ENCODE peak calls at places on chromosome 7, in nine cellular contexts. T is heart right ventricle, C is HFFc6, M is AG04449, S is endothelial cell, I is WTC11, O is AG09309, B is astrocyte of the cerebellum, H is RWPE1. J is an unnamed sample.

GRCh38 chr7:157516911-157517781 is 180.3 kb downstream of the DNAJB6 start:
- DNase-seq in T (no peak), H (no peak), I (no peak), S (no peak), M (no peak), B (no peak), O (no peak), C (no peak), J (no peak)

GRCh38 chr7:77538186-77538907 is 1.3 kb downstream of the PTPN12 start:
- DNase-seq in I (peak), B (peak), M (peak), H (peak), T (peak), O (peak), C (peak), S (peak), J (peak)

GRCh38 chr7:79461660-79462059 is 8.2 kb upstream of the MAGI2 start:
- DNase-seq in H (peak), S (no peak), O (no peak), I (no peak), M (peak), C (peak), T (no peak), B (no peak), J (peak)

GRCh38 chr7:3771906-3772305 is 470.9 kb downstream of the SDK1 start:
- DNase-seq in M (no peak), T (no peak), H (no peak), S (no peak), I (no peak), B (no peak), O (no peak), C (no peak), J (no peak)

GRCh38 chr7:106480161-106480579 is 180.8 kb downstream of the CCDC71L start:
- DNase-seq in C (no peak), B (no peak), M (no peak), S (no peak), T (no peak), I (no peak), H (no peak), O (no peak), J (no peak)

GRCh38 chr7:127713758-127714157 is 61.8 kb downstream of the SND1 start:
- DNase-seq in T (no peak), M (no peak), C (no peak), H (no peak), O (no peak), I (no peak), S (no peak), B (no peak), J (no peak)

GRCh38 chr7:94297397-94297838 is 97.3 kb upstream of the COL1A2 start:
- DNase-seq in B (peak), C (peak), O (peak), T (peak), I (no peak), M (peak), S (no peak), H (peak), J (peak)

GRCh38 chr7:102841290-102841689 is 71.5 kb upstream of the LRRC17 start:
- DNase-seq in S (no peak), C (no peak), T (no peak), H (no peak), O (no peak), I (no peak), B (peak), M (no peak), J (no peak)

GRCh38 chr7:139619367-139619657 is 95.8 kb downstream of the CLEC2L start:
- DNase-seq in I (no peak), M (peak), C (peak), T (no peak), B (peak), O (peak), H (peak), S (no peak), J (peak)

GRCh38 chr7:137717811-137718271 is 128.9 kb downstream of the DGKI start:
- DNase-seq in H (no peak), B (peak), I (no peak), T (peak), S (no peak), O (no peak), M (no peak), C (no peak), J (no peak)

GRCh38 chr7:18508441-18509427 is 13.2 kb downstream of the HDAC9 start:
- DNase-seq in C (peak), O (peak), I (no peak), M (peak), T (peak), S (no peak), B (peak), H (peak), J (peak)

GRCh38 chr7:141585592-141586510 is 34.6 kb downstream of the AGK start:
- DNase-seq in T (no peak), B (peak), H (peak), M (peak), I (no peak), C (peak), S (no peak), O (peak), J (peak)

GRCh38 chr7:51307811-51308737 is 8.5 kb downstream of the COBL start:
- DNase-seq in I (no peak), T (no peak), H (no peak), B (no peak), O (no peak), C (no peak), M (no peak), S (no peak), J (no peak)

GRCh38 chr7:142788303-142789286 is 17.8 kb downstream of the PRSS2 start:
- DNase-seq in C (no peak), O (no peak), H (no peak), I (no peak), B (no peak), M (no peak), S (no peak), T (no peak), J (no peak)

GRCh38 chr7:75967573-75967997 is 26.8 kb downstream of the TMEM120A start:
- DNase-seq in S (peak), O (no peak), B (no peak), H (no peak), M (no peak), T (peak), I (no peak), C (no peak), J (no peak)

GRCh38 chr7:41942468-41943097 is 239.7 kb upstream of the INHBA start:
- DNase-seq in C (no peak), B (no peak), M (no peak), S (no peak), H (no peak), T (no peak), O (no peak), I (no peak), J (no peak)

GRCh38 chr7:13293264-13294002 is 606.0 kb downstream of the ARL4A start:
- DNase-seq in S (no peak), C (no peak), I (no peak), M (no peak), O (no peak), T (no peak), H (no peak), B (peak), J (no peak)

GRCh38 chr7:135659159-135659837 is 3.0 kb upstream of the STMP1 start:
- DNase-seq in O (no peak), H (no peak), T (no peak), I (no peak), B (no peak), C (no peak), M (no peak), S (no peak), J (no peak)

GRCh38 chr7:127393370-127394058 is 1.0 kb upstream of the ZNF800 start:
- DNase-seq in M (no peak), I (peak), B (no peak), H (no peak), C (no peak), O (no peak), T (peak), S (no peak), J (no peak)

GRCh38 chr7:100882769-100883526 is 6.6 kb downstream of the UFSP1 start:
- DNase-seq in S (no peak), T (no peak), M (no peak), B (no peak), I (no peak), C (no peak), O (no peak), H (no peak), J (no peak)

GRCh38 chr7:129872054-129872453 is 80.7 kb downstream of the UBE2H start:
- DNase-seq in I (no peak), S (no peak), H (no peak), M (no peak), C (no peak), T (no peak), O (no peak), B (no peak), J (no peak)

GRCh38 chr7:31890198-31890597 is 180.0 kb downstream of the PDE1C start:
- DNase-seq in S (no peak), C (no peak), H (peak), I (no peak), O (no peak), B (no peak), T (no peak), M (no peak), J (no peak)

GRCh38 chr7:132255084-132255483 is 321.2 kb downstream of the PLXNA4 start:
- DNase-seq in H (no peak), O (no peak), C (no peak), M (no peak), B (no peak), S (no peak), T (no peak), I (no peak), J (no peak)

GRCh38 chr7:133053321-133053891 is 28.5 kb downstream of the CHCHD3 start:
- DNase-seq in I (no peak), M (peak), O (peak), S (no peak), B (peak), C (peak), T (peak), H (peak), J (peak)

GRCh38 chr7:157529768-157530560 is 193.2 kb downstream of the DNAJB6 start:
- DNase-seq in C (no peak), S (no peak), I (peak), T (no peak), B (no peak), M (no peak), O (no peak), H (no peak), J (no peak)

GRCh38 chr7:130363156-130363847 is 17.0 kb upstream of the CPA1 start:
- DNase-seq in H (peak), M (peak), I (no peak), T (no peak), C (peak), B (peak), S (no peak), O (peak), J (peak)

GRCh38 chr7:143074141-143074540 is 22.0 kb downstream of the OR6V1 start:
- DNase-seq in I (no peak), O (no peak), M (no peak), B (no peak), T (no peak), H (no peak), C (no peak), S (no peak), J (no peak)

GRCh38 chr7:138937484-138937883 is 43.7 kb downstream of the KIAA1549 start:
- DNase-seq in I (no peak), M (no peak), O (no peak), T (no peak), B (no peak), C (no peak), H (no peak), S (no peak), J (no peak)

GRCh38 chr7:38107486-38107893 is 70.6 kb upstream of the STARD3NL start:
- DNase-seq in T (peak), B (peak), M (no peak), C (peak), H (peak), O (no peak), S (peak), I (peak), J (no peak)

GRCh38 chr7:15801565-15801964 is 115.1 kb upstream of the MEOX2 start:
- DNase-seq in M (peak), S (no peak), C (peak), H (no peak), T (peak), B (peak), I (no peak), O (peak), J (no peak)

GRCh38 chr7:50577569-50577968 is 12.4 kb upstream of the DDC start:
- DNase-seq in H (no peak), I (no peak), C (no peak), S (no peak), T (no peak), M (no peak), B (no peak), O (no peak), J (no peak)

GRCh38 chr7:100681491-100682227 is 8.1 kb downstream of the GNB2 start:
- DNase-seq in T (no peak), I (no peak), H (no peak), C (no peak), M (no peak), S (no peak), O (no peak), B (no peak), J (no peak)

GRCh38 chr7:137967143-137968018 is 34.5 kb downstream of the CREB3L2 start:
- DNase-seq in H (no peak), B (no peak), O (no peak), I (no peak), M (no peak), C (no peak), S (no peak), T (no peak), J (no peak)

GRCh38 chr7:137670521-137671064 is 176.2 kb downstream of the DGKI start:
- DNase-seq in T (no peak), I (no peak), H (peak), M (no peak), O (no peak), B (no peak), S (no peak), C (peak), J (no peak)

GRCh38 chr7:11261470-11261869 is 287.8 kb downstream of the PHF14 start:
- DNase-seq in M (no peak), S (no peak), C (no peak), O (no peak), T (no peak), I (no peak), H (no peak), B (no peak), J (no peak)

DNA sequence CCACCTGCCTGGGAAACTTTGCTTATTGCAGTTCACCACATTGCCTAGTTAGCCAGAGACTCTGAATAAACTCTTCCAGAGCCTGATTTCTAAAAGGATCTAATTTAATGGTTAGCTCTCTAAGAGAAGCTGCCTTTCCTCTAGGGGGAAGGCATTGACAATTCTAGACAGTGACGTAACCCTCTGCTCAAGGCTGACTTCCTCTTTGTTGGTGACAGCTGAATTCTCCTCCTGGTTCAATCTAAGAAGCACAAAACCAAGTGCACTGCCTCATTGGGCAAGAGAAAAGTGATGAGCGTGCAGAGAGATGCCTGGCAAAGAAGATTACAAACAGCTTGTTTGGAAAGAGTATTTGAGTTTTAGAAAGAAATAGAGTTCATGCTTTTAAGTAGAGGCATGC is 102.7 kb downstream of the MACC1 start:
- DNase-seq in B (no peak), H (no peak), O (no peak), C (no peak), I (no peak), S (no peak), M (no peak), T (peak), J (no peak)
- TF ChIP-seq CTCF in B (no peak), H (no peak), O (no peak), C (no peak), I (no peak), S (no peak), M (no peak), T (no peak), J (no peak)

GRCh38 chr7:35648367-35648766 is 46.6 kb downstream of the HERPUD2 start:
- DNase-seq in S (no peak), H (no peak), M (no peak), O (no peak), I (no peak), C (no peak), T (no peak), B (no peak), J (no peak)

GRCh38 chr7:35646289-35647033 is 48.5 kb downstream of the HERPUD2 start:
- DNase-seq in M (no peak), I (no peak), S (no peak), C (no peak), O (no peak), T (no peak), H (no peak), B (no peak), J (no peak)

GRCh38 chr7:35645691-35646090 is 49.2 kb downstream of the HERPUD2 start:
- DNase-seq in I (no peak), O (no peak), C (no peak), S (no peak), B (no peak), M (no peak), T (no peak), H (no peak), J (no peak)

GRCh38 chr7:35649711-35650110 is 45.2 kb downstream of the HERPUD2 start:
- DNase-seq in B (no peak), C (no peak), I (no peak), S (no peak), M (no peak), H (no peak), O (no peak), T (no peak), J (no peak)

DNA sequence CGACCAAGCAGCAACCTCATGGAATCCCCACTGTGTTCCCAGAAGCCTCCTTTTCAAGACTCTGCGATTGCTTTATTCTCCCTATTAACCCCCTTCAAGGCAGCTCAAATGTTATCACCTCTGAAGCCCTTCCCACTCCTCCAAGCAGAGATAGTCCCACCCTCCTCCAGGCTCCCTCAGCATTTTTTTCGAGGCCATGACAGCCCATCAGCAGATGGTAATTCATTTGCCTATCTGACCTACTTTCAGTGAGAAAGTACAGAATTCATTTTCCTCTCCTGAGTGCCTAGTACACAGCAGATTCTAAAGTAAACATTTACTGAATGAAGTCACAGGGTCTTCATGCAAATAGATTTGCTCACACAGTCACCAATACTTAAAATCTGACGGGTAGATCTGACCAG is 47.8 kb downstream of the HERPUD2 start:
- DNase-seq in I (no peak), S (peak), T (peak), O (no peak), M (no peak), C (no peak), H (no peak), B (no peak), J (no peak)
- TF ChIP-seq CTCF in I (no peak), S (no peak), T (no peak), O (no peak), M (no peak), C (no peak), H (no peak), B (no peak), J (no peak)

GRCh38 chr7:24715171-24715570 is 42.1 kb downstream of the GSDME start:
- DNase-seq in I (no peak), O (no peak), H (no peak), S (no peak), T (no peak), C (no peak), M (no peak), B (no peak), J (no peak)
- TF ChIP-seq CTCF in I (no peak), O (no peak), H (no peak), S (no peak), T (no peak), C (no peak), M (no peak), B (no peak), J (no peak)

GRCh38 chr7:2247141-2247985 is 5.3 kb downstream of the NUDT1 start:
- DNase-seq in S (peak), C (no peak), H (no peak), B (no peak), T (no peak), M (no peak), O (no peak), I (peak), J (no peak)

GRCh38 chr7:2245883-2246679 is 4.1 kb downstream of the NUDT1 start:
- DNase-seq in C (no peak), O (no peak), B (no peak), I (no peak), S (no peak), T (no peak), H (no peak), M (no peak), J (no peak)

GRCh38 chr7:2251841-2252771 is 10.1 kb downstream of the NUDT1 start:
- DNase-seq in I (no peak), C (no peak), B (no peak), T (no peak), O (no peak), H (no peak), S (no peak), M (no peak), J (no peak)

GRCh38 chr7:2249744-2250323 is 7.8 kb downstream of the NUDT1 start:
- DNase-seq in T (no peak), H (no peak), S (no peak), O (no peak), B (no peak), I (no peak), M (no peak), C (no peak), J (no peak)

GRCh38 chr7:2248984-2249694 is 7.1 kb downstream of the NUDT1 start:
- DNase-seq in B (peak), T (peak), H (peak), M (peak), S (no peak), I (no peak), C (peak), O (peak), J (peak)
- TF ChIP-seq CTCF in B (peak), T (no peak), H (no peak), M (peak), S (no peak), I (no peak), C (peak), O (no peak), J (peak)

GRCh38 chr7:14446231-14446630 is 456.3 kb downstream of the DGKB start:
- DNase-seq in I (no peak), B (no peak), T (no peak), S (no peak), M (no peak), C (no peak), O (no peak), H (no peak), J (no peak)

GRCh38 chr7:14449291-14449690 is 453.3 kb downstream of the DGKB start:
- DNase-seq in C (no peak), O (no peak), H (no peak), T (no peak), M (no peak), B (no peak), S (no peak), I (no peak), J (no peak)

GRCh38 chr7:14446829-14447228 is 455.7 kb downstream of the DGKB start:
- DNase-seq in I (peak), O (no peak), C (no peak), T (no peak), H (no peak), S (no peak), M (no peak), B (no peak), J (no peak)
- TF ChIP-seq CTCF in I (no peak), O (no peak), C (no peak), T (no peak), H (no peak), S (no peak), M (no peak), B (no peak), J (no peak)

DNA sequence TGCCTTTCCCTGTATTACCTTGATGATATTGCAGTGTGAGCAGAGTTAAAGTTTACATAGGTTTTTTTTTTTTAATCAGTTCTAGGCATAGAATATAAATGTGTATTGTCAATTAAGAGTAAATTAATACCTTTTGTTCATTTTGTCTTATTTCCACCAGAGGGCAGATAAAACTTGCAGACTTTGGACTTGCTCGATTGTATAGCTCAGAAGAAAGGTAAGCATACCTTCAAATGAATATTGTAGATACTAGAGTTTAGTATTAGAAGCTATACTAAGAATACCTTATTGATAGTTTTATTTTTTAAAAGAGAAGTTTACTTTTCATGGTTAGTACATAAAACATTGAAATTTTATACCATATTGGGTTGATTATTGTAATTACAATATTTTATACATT is 86.8 kb downstream of the MPLKIP start:
- DNase-seq in T (no peak), B (no peak), M (no peak), I (no peak), S (no peak), C (no peak), O (no peak), H (no peak), J (no peak)
- TF ChIP-seq CTCF in T (no peak), B (no peak), M (no peak), I (no peak), S (peak), C (peak), O (peak), H (peak), J (no peak)

GRCh38 chr7:73839743-73840714 is 2.3 kb downstream of the METTL27 start:
- DNase-seq in H (no peak), C (no peak), T (no peak), S (no peak), M (no peak), B (no peak), O (no peak), I (peak), J (no peak)
- TF ChIP-seq CTCF in H (no peak), C (peak), T (no peak), S (peak), M (no peak), B (peak), O (no peak), I (no peak), J (no peak)

GRCh38 chr7:53744361-53744760 is 708.9 kb downstream of the POM121L12 start:
- DNase-seq in H (peak), M (no peak), T (no peak), S (no peak), O (no peak), I (peak), C (no peak), B (no peak), J (no peak)
- TF ChIP-seq CTCF in H (no peak), M (no peak), T (no peak), S (no peak), O (no peak), I (no peak), C (no peak), B (no peak), J (no peak)

J was measured in AG09319.